ENCODE peak calls at places on chromosomes 1 and 21, in five cellular contexts. V, F, G, B and U are unnamed samples.

GRCh38 chr1:97883823-97884222 is 37.0 kb downstream of the DPYD start:
- DNase-seq in G (no peak), V (no peak), F (no peak), B (no peak), U (no peak)

GRCh38 chr1:4048076-4048475 is 148.0 kb upstream of the C1orf174 start:
- DNase-seq in B (no peak), G (no peak), V (no peak), F (no peak), U (no peak)

GRCh38 chr1:68464891-68465290 is 15.1 kb upstream of the RPE65 start:
- DNase-seq in G (no peak), B (no peak), F (no peak), V (no peak), U (no peak)

GRCh38 chr1:111505641-111506119 is 2.2 kb upstream of the ADORA3 start:
- DNase-seq in V (no peak), G (peak), B (no peak), F (no peak), U (peak)

GRCh38 chr1:111990026-111990877 is 784 bp upstream of the KCND3 start:
- DNase-seq in F (peak), V (peak), B (peak), G (no peak), U (no peak)

GRCh38 chr1:163585796-163586195 is 264.0 kb downstream of the NUF2 start:
- DNase-seq in V (no peak), F (no peak), B (no peak), G (no peak), U (no peak)

GRCh38 chr1:192462630-192463029 is 112.9 kb upstream of the RGS1 start:
- DNase-seq in G (no peak), V (no peak), F (no peak), B (no peak), U (no peak)

GRCh38 chr1:207983044-207983443 is 72.1 kb upstream of the CD34 start:
- DNase-seq in B (peak), G (no peak), V (no peak), F (peak), U (no peak)

GRCh38 chr1:245298781-245299180 is 144.0 kb downstream of the KIF26B start:
- DNase-seq in G (no peak), V (no peak), B (no peak), F (no peak), U (no peak)

GRCh38 chr1:87600070-87600469 is 271.4 kb downstream of the LMO4 start:
- DNase-seq in V (no peak), F (no peak), B (no peak), G (no peak), U (no peak)

GRCh38 chr1:61563611-61564010 is 161.3 kb downstream of the TM2D1 start:
- DNase-seq in V (no peak), G (no peak), B (no peak), F (no peak), U (no peak)

GRCh38 chr1:21935891-21936365 is 1.2 kb downstream of the HSPG2 start:
- DNase-seq in V (no peak), B (no peak), G (no peak), F (peak), U (no peak)

GRCh38 chr1:195345149-195345548 is 1263.1 kb downstream of the KCNT2 start:
- DNase-seq in B (no peak), V (peak), G (no peak), F (no peak), U (no peak)

GRCh38 chr1:223776075-223776814 is 63.9 kb downstream of the CAPN2 start:
- DNase-seq in G (peak), B (no peak), F (no peak), V (no peak), U (no peak)

GRCh38 chr1:44903261-44903660 is 60.2 kb upstream of the PTCH2 start:
- DNase-seq in G (no peak), B (no peak), F (no peak), V (no peak), U (no peak)

GRCh38 chr1:93801471-93801870 is 77.5 kb downstream of the DNTTIP2 start:
- DNase-seq in G (no peak), V (no peak), B (no peak), F (no peak), U (no peak)

GRCh38 chr1:184408580-184408979 is 21.8 kb downstream of the C1orf21 start:
- DNase-seq in B (no peak), G (no peak), V (no peak), F (no peak), U (no peak)

GRCh38 chr21:45894107-45894810 is 87.3 kb upstream of the COL6A1 start:
- DNase-seq in F (peak), B (no peak), V (peak), G (no peak), U (no peak)

GRCh38 chr1:21705303-21705980 is 36.3 kb upstream of the RAP1GAP start:
- DNase-seq in B (no peak), G (no peak), V (no peak), F (no peak), U (no peak)

GRCh38 chr1:184461321-184461720 is 74.5 kb downstream of the C1orf21 start:
- DNase-seq in V (no peak), B (no peak), G (no peak), F (no peak), U (no peak)

GRCh38 chr1:93680121-93681094 is 1.2 kb downstream of the BCAR3 start:
- DNase-seq in F (peak), G (peak), V (peak), B (peak), U (no peak)

GRCh38 chr1:51840743-51841461 is 37.6 kb downstream of the NRDC start:
- DNase-seq in V (no peak), G (no peak), F (no peak), B (no peak), U (no peak)

GRCh38 chr1:40861227-40862003 is 748 bp downstream of the CITED4 start:
- DNase-seq in B (no peak), V (peak), F (peak), G (no peak), U (no peak)

GRCh38 chr1:201904579-201904978 is 15.9 kb downstream of the SHISA4 start:
- DNase-seq in B (no peak), G (no peak), F (no peak), V (no peak), U (no peak)

GRCh38 chr1:234746798-234747196 is 136.8 kb upstream of the IRF2BP2 start:
- DNase-seq in V (no peak), G (no peak), B (no peak), F (no peak), U (no peak)

GRCh38 chr1:2322065-2322571 is 69.2 kb downstream of the MORN1 start:
- DNase-seq in B (peak), G (no peak), F (peak), V (no peak), U (no peak)

GRCh38 chr1:89703469-89703868 is 70.5 kb downstream of the LRRC8C start:
- DNase-seq in B (no peak), V (no peak), G (no peak), F (no peak), U (no peak)

GRCh38 chr1:184912392-184912791 is 61.9 kb downstream of the NIBAN1 start:
- DNase-seq in V (no peak), B (no peak), F (no peak), G (no peak), U (no peak)

GRCh38 chr1:172658871-172659453 is at the start of gene FASLG:
- DNase-seq in V (no peak), F (no peak), G (no peak), B (no peak), U (no peak)

GRCh38 chr1:114122891-114123621 is 30.6 kb downstream of the SYT6 start:
- DNase-seq in V (no peak), B (no peak), F (no peak), G (no peak), U (no peak)

GRCh38 chr1:156845055-156845952 is 13.6 kb downstream of the INSRR start:
- DNase-seq in B (no peak), F (no peak), V (no peak), G (no peak), U (no peak)

GRCh38 chr1:230757856-230758704 is 10.9 kb downstream of the CAPN9 start:
- DNase-seq in B (no peak), F (no peak), G (no peak), V (no peak), U (no peak)

GRCh38 chr1:230761443-230762167 is 14.4 kb downstream of the CAPN9 start:
- DNase-seq in F (no peak), B (no peak), G (no peak), V (no peak), U (no peak)

GRCh38 chr1:230758705-230759354 is 11.6 kb downstream of the CAPN9 start:
- DNase-seq in B (no peak), G (no peak), F (no peak), V (no peak), U (no peak)

GRCh38 chr1:230763927-230764591 is 16.9 kb downstream of the CAPN9 start:
- DNase-seq in V (no peak), G (no peak), F (no peak), B (no peak), U (no peak)

GRCh38 chr1:230760360-230760827 is 13.2 kb downstream of the CAPN9 start:
- DNase-seq in G (no peak), V (no peak), F (peak), B (no peak), U (no peak)
- TF ChIP-seq CTCF in G (no peak), V (no peak), F (no peak), B (no peak), U (no peak)

GRCh38 chr1:247452447-247453039 is 5.4 kb downstream of the OR2B11 start:
- DNase-seq in B (no peak), G (no peak), F (no peak), V (no peak), U (no peak)
- TF ChIP-seq CTCF in B (no peak), G (no peak), F (no peak), V (no peak), U (no peak)

DNA sequence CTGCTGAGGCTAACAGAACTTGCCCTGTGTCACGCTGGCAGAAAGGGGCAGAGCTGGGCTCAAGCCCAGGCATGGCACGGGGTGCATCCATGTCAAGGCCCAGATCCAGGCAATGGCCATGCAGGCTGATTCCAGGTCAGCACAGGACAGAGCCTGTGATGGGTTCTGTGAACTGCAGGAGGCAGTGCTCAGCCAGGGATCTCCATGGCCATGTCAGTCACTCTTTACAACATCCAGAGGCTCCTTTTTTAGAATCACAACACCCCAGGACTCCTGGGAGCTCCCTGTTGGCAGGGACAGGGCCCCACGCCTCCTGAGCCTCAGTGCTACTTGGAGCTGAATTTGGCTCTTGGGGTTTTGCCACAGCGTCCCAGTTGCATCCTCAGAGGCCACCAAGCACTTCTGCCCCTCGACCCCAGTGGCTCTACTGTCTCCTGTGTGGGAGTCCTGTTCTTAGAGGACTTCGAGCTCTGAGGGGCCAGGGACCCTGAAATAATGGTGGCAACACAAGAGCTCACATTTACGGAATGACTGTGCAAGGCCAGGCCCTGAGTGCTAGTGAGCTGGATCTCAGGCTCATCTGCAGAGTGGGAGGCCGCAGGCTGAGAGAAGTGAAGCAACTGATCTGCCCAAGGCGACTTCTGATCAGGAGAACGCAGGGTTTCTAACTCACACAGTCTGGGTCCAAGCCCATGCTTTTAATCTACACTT is 211.5 kb downstream of the TRABD2B start:
- DNase-seq in F (no peak), V (peak), B (no peak), G (no peak), U (no peak)
- TF ChIP-seq CTCF in F (no peak), V (no peak), B (peak), G (no peak), U (no peak)

GRCh38 chr1:206753141-206753540 is 17.4 kb upstream of the IL19 start:
- DNase-seq in F (no peak), V (no peak), B (no peak), G (no peak), U (no peak)
- TF ChIP-seq CTCF in F (no peak), V (no peak), B (no peak), G (no peak), U (no peak)

GRCh38 chr1:32127780-32128179 is 19.9 kb downstream of the KPNA6 start:
- DNase-seq in V (no peak), B (no peak), F (no peak), G (no peak), U (no peak)
- TF ChIP-seq CTCF in V (no peak), B (peak), F (no peak), G (no peak), U (no peak)

GRCh38 chr1:100538935-100539835 is 1.2 kb downstream of the GPR88 start:
- DNase-seq in V (peak), F (peak), B (no peak), G (no peak), U (peak)
- TF ChIP-seq CTCF in V (peak), F (no peak), B (peak), G (no peak), U (no peak)

GRCh38 chr1:212613440-212614335 is 5.1 kb downstream of the ATF3 start:
- DNase-seq in V (no peak), B (no peak), F (no peak), G (peak), U (no peak)
- TF ChIP-seq CTCF in V (no peak), B (no peak), F (no peak), G (no peak), U (no peak)

DNA sequence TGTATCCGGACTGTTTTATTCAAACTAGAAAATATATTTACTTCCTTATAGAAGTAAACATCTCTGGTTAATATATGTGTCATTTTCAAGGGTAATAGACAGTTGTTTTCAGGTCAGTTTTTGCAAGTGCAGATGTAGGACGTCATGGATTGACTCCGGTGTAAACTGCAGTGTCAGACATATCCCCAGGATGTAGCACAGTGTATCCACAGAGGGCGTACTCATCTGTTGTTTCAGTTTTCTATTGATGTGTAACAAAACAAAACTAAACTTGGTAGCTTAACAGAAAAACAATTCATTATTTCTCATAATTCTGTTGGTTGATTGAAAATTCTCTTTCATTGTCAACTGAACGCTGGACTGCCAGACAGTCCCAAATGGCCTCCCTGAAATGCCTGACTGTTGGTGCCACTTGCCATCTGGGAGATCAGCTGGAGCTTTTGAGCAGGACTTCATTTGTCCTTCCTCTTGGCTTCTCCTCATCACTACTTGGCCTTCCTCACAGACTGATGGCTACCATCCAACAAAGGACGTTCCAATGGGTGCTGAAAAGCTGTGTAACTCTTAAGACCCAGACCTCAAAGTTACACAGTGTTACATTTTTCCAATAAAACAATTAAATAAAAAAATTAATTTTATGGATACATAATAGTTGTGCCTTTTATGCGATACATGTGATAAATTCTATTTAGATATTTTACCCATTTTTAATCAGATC is 181.6 kb downstream of the NCAM2 start:
- DNase-seq in F (no peak), G (no peak), B (no peak), V (no peak), U (no peak)
- TF ChIP-seq CTCF in F (no peak), G (no peak), B (no peak), V (no peak), U (no peak)

GRCh38 chr1:17744666-17745563 is 10.2 kb upstream of the ACTL8 start:
- DNase-seq in B (no peak), F (no peak), G (peak), V (no peak), U (no peak)
- TF ChIP-seq CTCF in B (no peak), F (no peak), G (no peak), V (no peak), U (peak)

GRCh38 chr21:38167345-38167744 is 89.4 kb upstream of the KCNJ15 start:
- DNase-seq in F (no peak), G (no peak), V (no peak), B (no peak), U (no peak)

GRCh38 chr21:38170705-38171682 is 85.8 kb upstream of the KCNJ15 start:
- DNase-seq in G (no peak), V (no peak), B (no peak), F (no peak), U (no peak)

GRCh38 chr21:38166214-38166547 is 90.6 kb upstream of the KCNJ15 start:
- DNase-seq in B (no peak), F (no peak), G (no peak), V (no peak), U (no peak)

GRCh38 chr21:38171723-38172344 is 85.0 kb upstream of the KCNJ15 start:
- DNase-seq in G (no peak), V (no peak), F (no peak), B (no peak), U (no peak)

DNA sequence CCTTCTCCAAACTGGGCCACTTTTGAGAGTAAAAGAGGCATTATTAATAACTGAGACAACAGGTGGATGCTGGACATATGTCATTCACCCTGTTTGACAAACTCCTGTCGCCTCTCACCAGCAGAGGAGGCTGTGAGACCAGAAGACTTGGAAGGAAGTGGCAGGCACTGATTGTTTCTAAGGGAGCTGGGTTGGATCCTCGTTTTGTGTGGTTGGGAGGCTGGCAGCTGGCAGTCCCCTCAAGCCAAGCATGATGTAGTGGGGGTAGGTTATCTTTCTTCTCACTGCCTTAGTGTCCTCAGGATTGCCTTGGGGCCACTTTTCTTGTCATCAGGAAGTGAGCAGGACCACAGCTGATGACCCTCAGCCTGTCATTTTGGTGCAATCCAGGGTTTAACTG is 86.5 kb upstream of the KCNJ15 start:
- DNase-seq in F (peak), B (no peak), G (peak), V (no peak), U (peak)
- TF ChIP-seq CTCF in F (no peak), B (no peak), G (peak), V (peak), U (peak)